ENCODE peak calls at places on chromosomes 3 and 15, in nine cellular contexts. E is H54; G is activated naive CD8-positive, alpha-beta T cell treated with anti-CD3 and anti-CD28 coated beads for 36 hours; T is left ventricle myocardium inferior; X is stimulated activated CD8-positive, alpha-beta memory T cell treated with anti-CD3 and anti-CD28 coated beads, Interleukin-4, amount 100 ng/mL, for 1 hour; C is NCI-H1417; B is nephron progenitor cell; N is lung microvascular endothelial cell; R is hippocampal formation. L is an unnamed sample.

GRCh38 chr15:57184502-57184901 is 191.8 kb upstream of the CGNL1 start:
- DNase-seq in E (no peak), X (no peak), B (no peak), T (no peak), R (no peak), N (no peak), C (no peak), G (no peak), L (no peak)

GRCh38 chr3:139318431-139318816 is 25.4 kb upstream of the MRPS22 start:
- DNase-seq in N (no peak), T (no peak), B (no peak), X (no peak), C (peak), G (no peak), R (no peak), E (no peak), L (peak)

GRCh38 chr3:182124187-182124586 is 412.5 kb downstream of the SOX2 start:
- DNase-seq in T (no peak), X (no peak), N (no peak), G (no peak), C (no peak), B (no peak), E (no peak), R (no peak), L (no peak)

GRCh38 chr3:51998774-51999173 is 3.1 kb upstream of the RPL29 start:
- DNase-seq in X (no peak), C (no peak), T (no peak), G (no peak), N (no peak), E (no peak), R (no peak), B (no peak), L (no peak)

GRCh38 chr3:190676477-190676876 is 162.6 kb downstream of the IL1RAP start:
- DNase-seq in T (no peak), N (no peak), E (no peak), C (no peak), G (no peak), B (no peak), R (no peak), X (no peak), L (no peak)

GRCh38 chr3:107384428-107384827 is 7.2 kb downstream of the CCDC54 start:
- DNase-seq in R (no peak), X (no peak), E (no peak), G (no peak), C (no peak), N (no peak), T (no peak), B (no peak), L (no peak)

GRCh38 chr15:78046796-78047341 is 30.6 kb downstream of the TBC1D2B start:
- DNase-seq in B (no peak), R (no peak), X (no peak), T (no peak), N (no peak), E (no peak), G (peak), C (no peak), L (no peak)

GRCh38 chr15:65869954-65870871 is 922 bp downstream of the RAB11A start:
- DNase-seq in R (no peak), C (peak), B (no peak), T (peak), X (no peak), N (peak), G (peak), E (no peak), L (peak)

GRCh38 chr15:25238716-25239470 is 199.9 kb downstream of the UBE3A start:
- DNase-seq in X (no peak), T (peak), E (no peak), C (no peak), R (no peak), N (no peak), G (no peak), B (no peak), L (no peak)

GRCh38 chr3:170622369-170623159 is 36.7 kb upstream of the SLC7A14 start:
- DNase-seq in X (no peak), B (peak), G (no peak), N (no peak), R (peak), E (no peak), T (peak), C (peak), L (peak)

GRCh38 chr15:63969652-63970421 is 76.4 kb downstream of the DAPK2 start:
- DNase-seq in T (no peak), C (no peak), G (no peak), R (no peak), E (no peak), X (no peak), N (peak), B (no peak), L (no peak)

GRCh38 chr15:64092075-64092820 is 1.4 kb downstream of the CIAO2A start:
- DNase-seq in N (no peak), T (no peak), X (no peak), E (no peak), B (no peak), C (peak), R (no peak), G (no peak), L (no peak)

GRCh38 chr15:90871716-90872480 is 3.5 kb downstream of the FURIN start:
- DNase-seq in E (no peak), X (no peak), R (no peak), G (peak), N (peak), T (no peak), B (peak), C (peak), L (no peak)

GRCh38 chr15:52163321-52164190 is 27.6 kb downstream of the GNB5 start:
- DNase-seq in E (no peak), T (no peak), B (peak), X (no peak), N (peak), C (no peak), R (no peak), G (no peak), L (no peak)

GRCh38 chr3:127174284-127174683 is 18.6 kb upstream of the PRR23E start:
- DNase-seq in C (no peak), B (no peak), T (no peak), E (no peak), R (no peak), N (no peak), G (no peak), X (no peak), L (no peak)

GRCh38 chr15:89199734-89200133 is 21.6 kb downstream of the RLBP1 start:
- DNase-seq in G (no peak), B (peak), C (no peak), T (peak), N (peak), E (no peak), X (no peak), R (peak), L (no peak)

GRCh38 chr3:62139957-62140356 is 233.4 kb downstream of the FEZF2 start:
- DNase-seq in G (no peak), T (no peak), B (no peak), N (no peak), X (no peak), C (no peak), R (no peak), E (no peak), L (no peak)

GRCh38 chr15:86077070-86077469 is 2.6 kb upstream of the AGBL1 start:
- DNase-seq in E (no peak), R (no peak), G (no peak), N (no peak), T (no peak), B (no peak), X (no peak), C (no peak), L (no peak)

GRCh38 chr15:68228143-68228970 is 1.2 kb downstream of the CLN6 start:
- DNase-seq in E (peak), X (no peak), N (no peak), R (no peak), B (no peak), T (peak), G (no peak), C (peak), L (no peak)

GRCh38 chr3:139937674-139938279 is 2.8 kb downstream of the CLSTN2 start:
- DNase-seq in X (no peak), C (peak), R (peak), B (peak), G (no peak), T (peak), N (peak), E (peak), L (peak)

GRCh38 chr3:194731496-194732073 is 45.9 kb downstream of the FAM43A start:
- DNase-seq in N (no peak), C (peak), E (no peak), B (no peak), X (no peak), R (no peak), T (no peak), G (no peak), L (no peak)

GRCh38 chr3:55309336-55309735 is 177.8 kb downstream of the WNT5A start:
- DNase-seq in C (no peak), G (no peak), N (no peak), R (no peak), E (no peak), B (no peak), X (no peak), T (no peak), L (no peak)

GRCh38 chr3:114496874-114497273 is 203.0 kb downstream of the TIGIT start:
- DNase-seq in T (no peak), G (no peak), N (no peak), R (no peak), C (no peak), X (no peak), B (no peak), E (no peak), L (peak)

GRCh38 chr15:69357773-69358765 is 56.1 kb upstream of the KIF23 start:
- DNase-seq in C (no peak), R (no peak), N (no peak), T (no peak), X (no peak), B (peak), G (no peak), E (no peak), L (peak)

GRCh38 chr3:37531071-37531720 is 330.5 kb upstream of the CTDSPL start:
- DNase-seq in E (no peak), T (no peak), G (no peak), X (no peak), N (peak), C (no peak), R (no peak), B (no peak), L (no peak)

GRCh38 chr3:138408751-138409161 is 25.7 kb upstream of the ESYT3 start:
- DNase-seq in G (no peak), X (no peak), E (no peak), R (no peak), C (no peak), N (no peak), B (no peak), T (no peak), L (no peak)

GRCh38 chr3:65130782-65131181 is 443.0 kb upstream of the ADAMTS9 start:
- DNase-seq in E (no peak), X (no peak), N (no peak), B (no peak), R (no peak), G (no peak), T (no peak), C (no peak), L (no peak)

GRCh38 chr3:173411288-173412064 is 13.9 kb downstream of the NLGN1 start:
- DNase-seq in R (peak), C (peak), N (peak), G (no peak), E (no peak), T (no peak), B (no peak), X (no peak), L (peak)

GRCh38 chr3:189677667-189678066 is 46.5 kb downstream of the TP63 start:
- DNase-seq in G (no peak), N (no peak), X (no peak), T (no peak), R (no peak), B (no peak), C (no peak), E (no peak), L (no peak)

GRCh38 chr15:68097029-68097428 is 42.9 kb downstream of the PIAS1 start:
- DNase-seq in N (peak), T (no peak), X (no peak), C (peak), B (no peak), G (no peak), R (no peak), E (no peak), L (no peak)

GRCh38 chr3:179682681-179683080 is 29.8 kb downstream of the USP13 start:
- DNase-seq in T (no peak), E (no peak), B (no peak), G (no peak), N (peak), C (no peak), X (no peak), R (no peak), L (no peak)

GRCh38 chr15:70474367-70474681 is 289.0 kb downstream of the UACA start:
- DNase-seq in G (no peak), C (no peak), X (no peak), T (no peak), E (no peak), N (peak), B (no peak), R (no peak), L (no peak)

GRCh38 chr3:30340500-30340899 is 265.9 kb upstream of the TGFBR2 start:
- DNase-seq in G (no peak), X (no peak), N (no peak), E (no peak), R (no peak), B (no peak), T (no peak), C (no peak), L (no peak)

GRCh38 chr15:32959077-32959476 is 235.4 kb downstream of the FMN1 start:
- DNase-seq in N (no peak), E (no peak), C (no peak), R (no peak), T (no peak), G (no peak), B (no peak), X (no peak), L (no peak)

GRCh38 chr3:117059054-117059989 is 349.7 kb downstream of the TUSC7 start:
- DNase-seq in G (no peak), B (peak), X (no peak), T (no peak), N (peak), E (no peak), C (peak), R (no peak), L (no peak)

GRCh38 chr15:94236638-94237037 is 5.3 kb downstream of the MCTP2 start:
- DNase-seq in N (no peak), E (no peak), B (no peak), G (no peak), R (no peak), C (peak), T (no peak), X (no peak), L (no peak)

GRCh38 chr3:9778518-9779129 is 8.9 kb upstream of the CAMK1 start:
- DNase-seq in N (no peak), R (no peak), C (no peak), G (no peak), B (no peak), X (no peak), T (no peak), E (no peak), L (no peak)

L was measured in HTR-8/SVneo.